ENCODE peak calls at places on chromosomes 11 and 22, in five cellular contexts. J is A549, M is Panc1, W is GM12878, I is SK-N-SH. Z is an unnamed sample.

GRCh38 chr22:25054943-25055511 is 102.5 kb downstream of the KIAA1671 start:
- DNase-seq in J (no peak), I (no peak), W (no peak), M (no peak), Z (no peak)

GRCh38 chr11:113198907-113199660 is 115.3 kb upstream of the TTC12 start:
- DNase-seq in M (no peak), I (no peak), W (no peak), J (no peak), Z (no peak)

GRCh38 chr22:32053165-32053755 is 10.2 kb downstream of the SLC5A1 start:
- DNase-seq in J (no peak), I (no peak), W (no peak), M (no peak), Z (no peak)

GRCh38 chr11:132744771-132745170 is 787.5 kb downstream of the OPCML start:
- DNase-seq in M (no peak), W (no peak), I (no peak), J (no peak), Z (no peak)

GRCh38 chr11:68321293-68322030 is 9.1 kb downstream of the LRP5 start:
- DNase-seq in M (no peak), J (no peak), W (no peak), I (no peak), Z (no peak)

GRCh38 chr11:134756811-134757540 is 344.9 kb upstream of the B3GAT1 start:
- DNase-seq in J (no peak), I (no peak), M (no peak), W (no peak), Z (no peak)

GRCh38 chr11:35247428-35247827 is 108.5 kb downstream of the CD44 start:
- DNase-seq in I (no peak), J (no peak), M (no peak), W (no peak), Z (no peak)

GRCh38 chr11:76824083-76824939 is 36.4 kb upstream of the ACER3 start:
- DNase-seq in M (no peak), W (no peak), J (no peak), I (no peak), Z (peak; percentile 22)

GRCh38 chr11:17763703-17764102 is 29.1 kb downstream of the KCNC1 start:
- DNase-seq in I (no peak), M (no peak), W (no peak), J (no peak), Z (no peak)

GRCh38 chr11:17766590-17766989 is 32.0 kb downstream of the KCNC1 start:
- DNase-seq in W (no peak), J (no peak), M (no peak), I (no peak), Z (peak; percentile 24)

GRCh38 chr11:17764446-17765218 is 30.1 kb downstream of the KCNC1 start:
- DNase-seq in M (no peak), J (no peak), I (peak; percentile 85), W (no peak), Z (no peak)

GRCh38 chr11:17767301-17767885 is 32.8 kb downstream of the KCNC1 start:
- DNase-seq in M (no peak), J (no peak), I (no peak), W (no peak), Z (no peak)

DNA sequence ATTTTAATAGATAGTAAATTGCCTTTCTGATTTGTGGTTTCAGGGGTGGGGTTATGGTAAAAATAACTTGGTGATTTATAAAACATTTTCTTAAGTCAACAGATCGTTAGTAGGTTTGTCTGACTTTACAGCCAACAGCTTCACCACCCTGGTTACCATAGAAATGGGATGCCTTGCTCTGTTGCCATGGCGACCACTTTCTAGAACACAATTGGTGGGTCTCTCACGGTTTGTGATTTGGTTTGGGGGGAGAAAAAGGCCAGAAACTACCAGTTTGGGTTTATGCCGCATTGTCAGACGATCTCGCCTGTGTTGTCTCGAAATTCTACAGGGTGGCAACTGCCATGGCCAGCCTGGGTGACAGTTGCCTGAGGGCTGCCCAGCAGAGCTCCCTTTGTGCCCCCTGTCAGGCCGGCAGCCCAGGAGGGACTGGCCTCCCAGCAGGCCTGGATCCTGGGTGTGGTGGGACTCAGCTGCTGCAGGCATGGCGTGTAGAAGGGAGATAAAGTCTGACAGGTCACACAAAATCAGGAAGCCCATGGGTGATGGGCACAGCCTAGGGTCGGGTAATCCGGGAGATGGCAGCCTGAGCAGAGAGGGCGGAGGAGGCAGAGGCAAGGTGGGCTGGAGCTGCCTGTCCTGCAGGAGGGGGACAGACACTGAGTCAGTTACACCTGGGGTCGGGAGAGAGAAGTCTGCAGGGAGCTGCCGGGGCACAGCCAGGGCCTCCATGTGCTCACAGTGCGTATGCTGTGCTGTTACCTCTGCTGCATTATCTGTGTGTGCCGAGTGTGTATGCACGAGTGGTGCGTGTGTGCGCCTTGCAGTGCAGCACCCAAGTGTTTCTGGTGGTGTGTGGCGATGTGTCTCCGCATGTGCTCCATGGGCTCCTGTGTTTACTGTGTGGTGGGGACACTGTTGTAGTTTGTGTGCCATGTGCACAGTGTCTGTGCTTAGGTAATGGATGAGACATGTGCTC is 31.1 kb downstream of the KCNC1 start:
- DNase-seq in J (no peak), W (no peak), M (no peak), I (peak; percentile 62), Z (no peak)
- TF ChIP-seq REST in J (no peak), W (no peak), M (no peak), I (no peak), Z (no peak)

GRCh38 chr22:33451851-33452469 is 393.8 kb upstream of the SYN3 start:
- DNase-seq in M (no peak), J (no peak), I (no peak), W (no peak), Z (no peak)
- TF ChIP-seq REST in M (no peak), J (no peak), I (no peak), W (no peak), Z (no peak)

DNA sequence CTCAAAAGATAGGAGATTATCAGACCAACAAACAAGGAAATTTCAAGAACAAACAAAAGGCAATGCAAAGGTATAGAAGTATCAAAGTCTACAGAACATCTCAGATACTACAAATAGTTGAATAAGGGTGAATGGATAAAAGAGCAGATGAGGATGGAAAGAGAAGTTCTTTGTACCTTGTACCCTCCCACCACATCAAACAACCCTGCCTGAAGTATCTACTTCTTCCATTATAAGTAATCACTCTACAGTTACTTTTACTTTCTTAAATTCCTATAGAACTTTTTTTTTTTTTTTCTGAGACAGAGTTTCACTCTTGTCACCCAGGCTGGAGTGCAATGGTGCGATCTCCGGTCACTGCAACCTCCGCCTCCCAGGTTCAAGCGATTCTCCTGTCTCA is 35.1 kb downstream of the MTMR2 start:
- DNase-seq in J (no peak), W (no peak), I (no peak), M (no peak), Z (no peak)
- TF ChIP-seq REST in J (no peak), W (no peak), I (no peak), M (no peak), Z (no peak)

GRCh38 chr11:58688779-58689503 is 42.8 kb downstream of the GLYAT start:
- DNase-seq in W (no peak), I (no peak), M (no peak), J (no peak), Z (no peak)
- TF ChIP-seq REST in W (no peak), I (no peak), M (no peak), J (no peak), Z (no peak)

GRCh38 chr22:29136715-29137700 is 64.2 kb downstream of the KREMEN1 start:
- DNase-seq in M (no peak), J (no peak), W (no peak), I (no peak), Z (no peak)
- TF ChIP-seq REST in M (no peak), J (no peak), W (no peak), I (no peak), Z (no peak)

GRCh38 chr11:62882811-62883496 is 2.3 kb downstream of the SLC3A2 start:
- DNase-seq in W (no peak), I (no peak), M (no peak), J (no peak), Z (no peak)
- TF ChIP-seq REST in W (no peak), I (no peak), M (no peak), J (no peak), Z (no peak)

DNA sequence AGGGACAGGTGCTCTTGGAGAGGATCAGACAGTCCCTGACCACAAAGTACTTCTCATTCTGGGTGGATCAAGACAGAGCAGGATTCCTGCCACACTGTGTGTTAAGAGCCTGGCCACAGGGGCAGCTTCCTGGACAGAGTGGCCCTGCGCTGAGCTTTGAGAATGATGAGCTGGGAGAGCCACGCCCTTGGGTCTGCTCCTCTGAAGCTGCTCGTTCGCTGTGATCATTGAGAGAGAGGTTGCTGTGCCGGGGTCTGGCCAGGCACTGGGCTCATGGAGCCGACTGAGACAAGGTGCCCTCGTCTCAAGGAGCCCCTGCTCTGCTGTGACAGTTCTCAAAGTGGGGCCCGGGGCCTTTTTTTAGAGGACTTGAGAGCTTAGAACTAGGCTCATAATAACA is 1.4 kb upstream of the MFRP start:
- DNase-seq in M (no peak), J (no peak), I (no peak), W (no peak), Z (no peak)
- TF ChIP-seq REST in M (no peak), J (no peak), I (no peak), W (no peak), Z (no peak)

GRCh38 chr11:27209562-27210005 is 153.4 kb downstream of the CCDC34 start:
- DNase-seq in J (peak; percentile 85), W (no peak), I (no peak), M (peak; percentile 69), Z (peak; percentile 40)
- TF ChIP-seq REST in J (no peak), W (no peak), I (no peak), M (no peak), Z (no peak)

DNA sequence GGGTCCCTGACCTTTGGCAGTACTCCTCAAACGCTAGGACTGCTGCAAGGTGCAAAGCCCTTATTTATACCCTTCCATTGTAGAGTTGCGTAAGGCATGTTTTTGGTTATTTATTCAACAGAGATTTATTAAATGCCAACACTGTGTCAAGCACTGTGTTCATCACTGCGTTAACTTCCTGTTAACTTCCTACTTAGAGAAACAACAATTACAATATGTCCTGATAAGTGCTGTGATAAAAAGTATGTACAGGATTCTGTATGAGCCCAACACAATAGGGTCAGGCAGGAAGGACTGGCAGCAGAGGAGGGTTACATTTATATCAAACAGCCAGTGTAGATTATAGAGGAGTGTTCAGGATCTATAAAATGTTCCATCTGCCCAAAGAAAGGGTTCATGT is 812.8 kb upstream of the API5 start:
- DNase-seq in I (no peak), W (no peak), M (no peak), J (no peak), Z (no peak)
- TF ChIP-seq REST in I (no peak), W (no peak), M (no peak), J (no peak), Z (no peak)

Z was measured in HCT116.